ENCODE peak calls at places on chromosomes 11 and 22, in ten cellular contexts. H is glutamatergic neuron; M is WTC11; B is CD4-positive, alpha-beta T cell; Z is AG04450; P is cardiac fibroblast; T is Calu3; V is H9; O is right lobe of liver; R is astrocyte. I is an unnamed sample.

GRCh38 chr11:30741039-30741550 is 154.9 kb upstream of the MPPED2 start:
- DNase-seq in B (no peak), R (no peak), Z (peak), M (no peak), T (no peak), P (no peak), V (no peak), H (no peak), O (no peak), I (no peak)

GRCh38 chr22:32987081-32987631 is 71.0 kb downstream of the SYN3 start:
- DNase-seq in H (no peak), B (no peak), P (peak), Z (no peak), T (no peak), R (peak), O (no peak), V (peak), M (peak), I (peak)

GRCh38 chr11:64504999-64505398 is 86.0 kb upstream of the SLC22A12 start:
- DNase-seq in O (no peak), V (no peak), R (no peak), P (no peak), T (no peak), B (no peak), M (no peak), H (no peak), Z (no peak), I (no peak)

GRCh38 chr22:21051145-21051835 is 5.5 kb downstream of the LRRC74B start:
- DNase-seq in P (no peak), T (no peak), H (no peak), R (no peak), M (no peak), O (no peak), V (no peak), B (no peak), Z (no peak), I (no peak)

GRCh38 chr11:73314121-73314948 is 6.3 kb downstream of the ARHGEF17 start:
- DNase-seq in P (peak), O (no peak), T (no peak), B (no peak), R (peak), Z (no peak), M (peak), V (no peak), H (no peak), I (no peak)

GRCh38 chr11:47480762-47481161 is 31.8 kb upstream of the RAPSN start:
- DNase-seq in R (no peak), V (no peak), T (no peak), H (no peak), P (no peak), M (no peak), O (no peak), B (no peak), Z (no peak), I (no peak)

GRCh38 chr11:126257764-126258163 is 10.9 kb downstream of the SRPRA start:
- DNase-seq in B (no peak), V (no peak), O (no peak), H (no peak), T (no peak), M (no peak), R (peak), P (peak), Z (peak), I (peak)

GRCh38 chr11:93772123-93772522 is 12.0 kb upstream of the MED17 start:
- DNase-seq in R (no peak), V (no peak), M (no peak), B (no peak), Z (no peak), T (no peak), O (no peak), H (no peak), P (no peak), I (no peak)

GRCh38 chr11:18772211-18772610 is 19.4 kb downstream of the PTPN5 start:
- DNase-seq in H (peak), O (no peak), V (no peak), B (no peak), Z (no peak), R (peak), T (no peak), M (no peak), P (no peak), I (no peak)

GRCh38 chr22:46263208-46263575 is at the start of gene PKDREJ:
- DNase-seq in B (no peak), T (no peak), O (no peak), P (no peak), V (peak), R (no peak), Z (no peak), H (no peak), M (no peak), I (no peak)

GRCh38 chr11:75022289-75022688 is 33.6 kb downstream of the NEU3 start:
- DNase-seq in H (no peak), O (no peak), M (no peak), V (no peak), R (no peak), Z (no peak), P (no peak), B (no peak), T (no peak), I (no peak)

GRCh38 chr11:33893711-33894401 is 2.0 kb upstream of the LMO2 start:
- DNase-seq in M (no peak), B (peak), V (no peak), R (peak), H (no peak), T (no peak), O (no peak), P (peak), Z (no peak), I (no peak)

GRCh38 chr22:39212721-39213376 is 31.9 kb downstream of the PDGFB start:
- DNase-seq in H (no peak), B (no peak), O (no peak), V (peak), Z (no peak), T (peak), P (peak), M (no peak), R (no peak), I (no peak)

GRCh38 chr11:86805873-86806310 is 5.5 kb downstream of the PRSS23 start:
- DNase-seq in B (no peak), R (no peak), H (no peak), T (no peak), V (no peak), O (no peak), P (peak), Z (no peak), M (no peak), I (no peak)

GRCh38 chr11:68471360-68472340 is 11.1 kb downstream of the PPP6R3 start:
- DNase-seq in B (no peak), R (peak), T (no peak), Z (no peak), M (no peak), O (no peak), V (no peak), H (no peak), P (peak), I (no peak)

GRCh38 chr11:108967571-108967970 is 302.7 kb downstream of the DDX10 start:
- DNase-seq in R (no peak), P (no peak), T (no peak), O (no peak), H (no peak), V (no peak), Z (no peak), B (no peak), M (no peak), I (no peak)

GRCh38 chr11:133249065-133249464 is 283.2 kb downstream of the OPCML start:
- DNase-seq in M (no peak), O (no peak), R (no peak), V (no peak), P (no peak), H (no peak), B (no peak), Z (no peak), T (no peak), I (no peak)

GRCh38 chr11:46529086-46529905 is 64.5 kb downstream of the AMBRA1 start:
- DNase-seq in T (peak), P (peak), O (peak), H (peak), M (peak), V (peak), B (peak), R (peak), Z (no peak), I (peak)

GRCh38 chr11:74147199-74147929 is 23.4 kb downstream of the C2CD3 start:
- DNase-seq in Z (no peak), V (no peak), P (peak), B (no peak), T (peak), O (no peak), M (no peak), H (no peak), R (peak), I (no peak)

GRCh38 chr11:20110908-20111669 is 49.2 kb downstream of the DBX1 start:
- DNase-seq in B (no peak), V (peak), Z (no peak), P (peak), M (peak), O (no peak), T (peak), R (peak), H (peak), I (no peak)

GRCh38 chr11:99015634-99016454 is 4.9 kb upstream of the CNTN5 start:
- DNase-seq in Z (peak), H (no peak), V (no peak), P (peak), R (peak), M (no peak), O (no peak), T (no peak), B (no peak), I (peak)

GRCh38 chr22:20239063-20239950 is 28.8 kb downstream of the RTN4R start:
- DNase-seq in T (no peak), P (peak), M (no peak), O (peak), B (no peak), R (no peak), H (peak), V (no peak), Z (no peak), I (no peak)

GRCh38 chr11:115590254-115590653 is 86.0 kb upstream of the CADM1 start:
- DNase-seq in M (no peak), P (no peak), V (no peak), O (no peak), R (no peak), Z (no peak), B (no peak), H (no peak), T (no peak), I (no peak)

GRCh38 chr22:26589845-26590524 is at the start of gene TPST2:
- DNase-seq in O (peak), M (peak), V (peak), T (peak), P (peak), Z (no peak), H (peak), R (peak), B (peak), I (peak)

GRCh38 chr22:33561149-33561807 is 359.0 kb downstream of the LARGE1 start:
- DNase-seq in B (no peak), T (no peak), R (no peak), Z (no peak), M (no peak), H (no peak), V (no peak), O (no peak), P (no peak), I (no peak)

GRCh38 chr11:69385466-69385820 is 91.5 kb downstream of the MYEOV start:
- DNase-seq in B (no peak), V (no peak), R (no peak), O (no peak), P (no peak), T (no peak), H (no peak), Z (no peak), M (no peak), I (no peak)

GRCh38 chr11:1453611-1454386 is 32.8 kb downstream of the MOB2 start:
- DNase-seq in B (no peak), R (no peak), O (no peak), T (peak), Z (no peak), V (peak), H (no peak), P (no peak), M (peak), I (no peak)

GRCh38 chr11:110857885-110858555 is 145.8 kb upstream of the ARHGAP20 start:
- DNase-seq in Z (peak), O (no peak), M (no peak), P (peak), B (no peak), H (no peak), T (no peak), R (peak), V (no peak), I (peak)

GRCh38 chr22:39883057-39883456 is 10.5 kb downstream of the ENTHD1 start:
- DNase-seq in T (no peak), Z (no peak), V (no peak), M (no peak), B (no peak), P (no peak), O (no peak), R (no peak), H (no peak), I (no peak)

GRCh38 chr22:30015846-30016245 is 64.4 kb upstream of the HORMAD2 start:
- DNase-seq in P (peak), H (no peak), O (no peak), M (no peak), V (no peak), B (no peak), Z (peak), T (no peak), R (peak), I (no peak)

GRCh38 chr11:130456276-130456675 is 7.8 kb downstream of the ADAMTS15 start:
- DNase-seq in B (no peak), Z (no peak), V (no peak), R (no peak), T (no peak), M (no peak), H (no peak), P (no peak), O (no peak), I (no peak)

GRCh38 chr22:47206819-47207218 is 444.4 kb downstream of the TBC1D22A start:
- DNase-seq in O (no peak), T (no peak), B (no peak), R (no peak), H (no peak), Z (no peak), V (no peak), P (no peak), M (no peak), I (no peak)

GRCh38 chr11:7977251-7977917 is 9.8 kb upstream of the EIF3F start:
- DNase-seq in B (no peak), M (no peak), V (no peak), P (peak), T (no peak), R (peak), Z (peak), O (no peak), H (no peak), I (peak)

GRCh38 chr22:23591203-23591791 is 11.2 kb upstream of the IGLL1 start:
- DNase-seq in V (peak), H (peak), M (peak), Z (peak), P (peak), O (peak), B (peak), R (peak), T (peak), I (peak)

GRCh38 chr11:5712507-5712906 is 22.9 kb downstream of the TRIM22 start:
- DNase-seq in M (no peak), Z (no peak), T (no peak), V (no peak), B (no peak), P (peak), H (no peak), O (no peak), R (no peak), I (no peak)

GRCh38 chr11:67451658-67451976 is 912 bp downstream of the GPR152 start:
- DNase-seq in B (no peak), H (no peak), M (no peak), Z (no peak), V (no peak), R (no peak), O (no peak), P (no peak), T (no peak), I (no peak)

GRCh38 chr11:121958978-121959340 is 157.1 kb downstream of the BLID start:
- DNase-seq in B (no peak), M (no peak), Z (no peak), H (no peak), T (no peak), O (no peak), P (no peak), V (no peak), R (no peak), I (no peak)

GRCh38 chr11:34266987-34267386 is 90.8 kb downstream of the ABTB2 start:
- DNase-seq in M (no peak), R (no peak), Z (no peak), T (no peak), P (no peak), B (no peak), V (no peak), O (no peak), H (no peak), I (no peak)

GRCh38 chr11:58787903-58788302 is 56.2 kb upstream of the GLYAT start:
- DNase-seq in V (no peak), T (no peak), Z (no peak), O (no peak), B (no peak), P (peak), R (peak), H (no peak), M (no peak), I (no peak)

GRCh38 chr11:105738972-105739574 is 129.2 kb downstream of the GRIA4 start:
- DNase-seq in O (no peak), Z (no peak), M (no peak), H (no peak), R (no peak), B (no peak), V (no peak), P (no peak), T (no peak), I (no peak)

DNA sequence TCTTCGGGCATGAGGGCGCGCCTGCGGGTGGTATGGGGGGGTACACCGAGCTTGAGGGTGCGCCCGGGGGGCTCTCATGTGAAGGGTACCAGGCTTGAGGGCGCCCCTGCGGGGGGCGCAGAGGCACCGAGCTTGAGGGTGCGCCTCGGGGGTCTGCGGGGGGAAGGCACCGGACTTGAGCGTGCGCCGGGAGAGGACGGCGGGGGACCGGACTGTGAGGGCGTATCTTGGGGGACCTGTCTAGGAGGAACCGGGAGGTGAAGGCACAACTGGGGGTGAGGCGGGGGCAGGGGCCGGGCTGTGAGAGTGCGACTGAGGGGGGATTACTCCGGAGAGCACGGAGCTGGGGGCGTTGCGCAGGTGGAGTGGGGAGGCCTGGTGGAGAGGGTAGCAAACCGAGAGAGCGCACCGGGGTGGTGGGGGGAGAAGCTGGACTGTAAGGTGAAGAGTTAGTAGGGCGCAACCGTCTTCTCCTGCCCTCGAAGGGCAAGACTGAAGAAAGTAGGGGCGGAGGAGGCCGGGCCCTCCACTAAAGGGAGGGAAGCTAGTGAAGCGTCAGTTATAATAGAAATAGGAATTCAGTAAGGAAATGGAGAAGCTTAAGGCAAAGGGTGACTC is 1.1 kb upstream of the DDX6 start:
- DNase-seq in Z (no peak), B (peak), R (no peak), V (peak), P (peak), M (peak), H (peak), T (peak), O (peak), I (no peak)
- TF ChIP-seq CTCF in Z (no peak), B (no peak), R (no peak), V (no peak), P (no peak), M (no peak), H (no peak), T (no peak), O (no peak), I (no peak)

DNA sequence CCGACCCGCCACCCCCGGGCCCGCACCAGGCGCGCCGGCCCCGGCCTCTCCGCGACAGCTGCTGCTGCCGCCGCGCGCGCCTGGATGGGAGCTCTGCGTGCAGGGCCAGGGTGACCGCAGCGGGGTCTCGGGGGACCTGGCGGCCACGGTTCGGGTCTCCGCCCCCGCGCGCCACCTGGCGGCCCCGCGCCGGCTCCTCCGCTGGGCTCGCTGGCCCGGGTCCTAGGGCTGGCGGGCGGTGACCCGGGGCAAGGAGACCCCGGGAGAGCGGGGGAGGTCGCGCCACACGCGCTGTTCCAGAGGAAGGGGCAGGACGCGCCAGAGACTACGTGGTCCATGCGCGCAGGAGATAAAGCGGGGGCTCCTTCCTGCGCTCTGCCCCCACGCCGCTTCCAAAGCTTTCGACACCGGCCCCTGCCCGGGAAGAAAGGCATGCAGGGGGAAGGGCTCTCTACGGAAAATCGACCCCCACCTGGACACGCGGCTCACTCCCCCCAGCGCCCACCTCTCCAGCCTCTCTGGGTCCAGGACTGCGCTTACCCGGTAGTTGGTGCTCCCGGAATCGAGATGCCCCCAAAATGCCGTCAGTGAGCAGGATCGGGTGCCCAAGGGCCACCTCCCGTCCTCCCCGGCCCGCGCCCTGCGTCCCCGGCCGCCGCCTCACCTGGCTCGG is 480 bp downstream of the SHANK2 start:
- DNase-seq in Z (no peak), B (no peak), R (no peak), V (peak), M (peak), T (peak), H (peak), O (peak), P (peak), I (no peak)
- TF ChIP-seq CTCF in Z (peak), B (no peak), R (no peak), V (peak), M (peak), T (peak), H (peak), O (peak), P (no peak), I (no peak)

GRCh38 chr22:34842630-34843029 is 223.3 kb upstream of the ISX start:
- DNase-seq in R (no peak), T (no peak), B (no peak), Z (no peak), H (no peak), M (peak), V (no peak), O (no peak), P (no peak), I (no peak)
- TF ChIP-seq CTCF in R (no peak), T (no peak), B (no peak), Z (no peak), H (no peak), M (no peak), V (peak), O (no peak), P (no peak), I (no peak)

GRCh38 chr22:37032134-37032534 is 12.6 kb downstream of the MPST start:
- DNase-seq in T (no peak), B (no peak), R (no peak), O (no peak), V (no peak), P (no peak), Z (no peak), M (no peak), H (no peak), I (no peak)
- TF ChIP-seq CTCF in T (no peak), B (no peak), R (no peak), O (no peak), V (no peak), P (no peak), Z (no peak), M (no peak), H (no peak), I (no peak)

GRCh38 chr11:77115181-77115611 is 12.6 kb downstream of the OMP start:
- DNase-seq in V (peak), H (no peak), Z (no peak), M (peak), R (no peak), O (no peak), P (no peak), T (no peak), B (no peak), I (no peak)
- TF ChIP-seq CTCF in V (peak), H (peak), Z (peak), M (peak), R (no peak), O (no peak), P (peak), T (no peak), B (no peak), I (no peak)

I was measured in AG09319.